ENCODE peak calls at places on chromosomes 1 and 21, in nine cellular contexts. J is upper lobe of right lung; T is ovary; E is AG04450; A is CD4-positive, alpha-beta T cell; X is neural progenitor cell; V is left ventricle myocardium inferior; Q is uterus; Z is caudate nucleus. D is an unnamed sample.
A peak's percentile ranks its signal among the peaks of the same experiment; 100 is the strongest.

GRCh38 chr1:195738971-195739650 is 869.1 kb downstream of the KCNT2 start:
- DNase-seq in Q (no peak), A (no peak), V (no peak), T (no peak), J (no peak), E (no peak), X (no peak), Z (no peak), D (no peak)

GRCh38 chr1:83999316-83999819 is 436 bp upstream of the TTLL7 start:
- DNase-seq in A (no peak), T (peak; percentile 57), J (peak; percentile 88), Z (peak; percentile 79), Q (peak; percentile 70), E (peak; percentile 37), V (peak; percentile 79), X (peak; percentile 94), D (peak; percentile 81)

GRCh38 chr1:222896630-222897526 is 82.0 kb downstream of the DISP1 start:
- DNase-seq in J (no peak), Z (no peak), V (no peak), A (no peak), Q (no peak), X (no peak), T (no peak), E (no peak), D (no peak)

GRCh38 chr1:24865587-24865986 is 64.5 kb downstream of the RUNX3 start:
- DNase-seq in J (no peak), V (no peak), A (no peak), E (no peak), T (no peak), Q (no peak), X (no peak), Z (no peak), D (no peak)

GRCh38 chr1:226400519-226401406 is 7.1 kb downstream of the PARP1 start:
- DNase-seq in Z (no peak), T (no peak), A (no peak), X (no peak), J (no peak), E (no peak), V (no peak), Q (no peak), D (no peak)

GRCh38 chr1:220876511-220877347 is 2.5 kb upstream of the HLX start:
- DNase-seq in T (no peak), Q (peak; percentile 49), V (no peak), X (peak; percentile 86), Z (no peak), A (no peak), J (peak; percentile 69), E (no peak), D (no peak)

GRCh38 chr1:7223334-7224080 is 438.3 kb downstream of the CAMTA1 start:
- DNase-seq in J (no peak), X (no peak), Q (no peak), V (no peak), Z (no peak), A (no peak), T (no peak), E (peak; percentile 72), D (no peak)

GRCh38 chr1:77416692-77417450 is 135.1 kb downstream of the AK5 start:
- DNase-seq in V (no peak), A (no peak), J (no peak), E (no peak), Q (no peak), T (no peak), Z (no peak), X (peak; percentile 31), D (no peak)

GRCh38 chr21:38619865-38620513 is 121.7 kb upstream of the ERG start:
- DNase-seq in Z (no peak), A (no peak), E (no peak), V (peak; percentile 64), Q (peak; percentile 53), X (no peak), J (no peak), T (peak; percentile 72), D (no peak)

GRCh38 chr1:230382060-230382491 is 44.1 kb downstream of the PGBD5 start:
- DNase-seq in T (no peak), Z (no peak), J (peak; percentile 71), E (no peak), Q (no peak), X (peak; percentile 53), V (no peak), A (no peak), D (no peak)

GRCh38 chr1:199851453-199851852 is 176.1 kb upstream of the NR5A2 start:
- DNase-seq in Z (no peak), Q (no peak), A (no peak), J (no peak), X (peak; percentile 17), E (no peak), T (no peak), V (no peak), D (no peak)

GRCh38 chr1:39539252-39539790 is 37.3 kb downstream of the PABPC4 start:
- DNase-seq in A (peak; percentile 16), J (peak; percentile 73), T (peak; percentile 75), Q (peak; percentile 75), Z (peak; percentile 53), E (peak; percentile 33), X (peak; percentile 86), V (peak; percentile 57), D (peak; percentile 75)

GRCh38 chr1:78092686-78093085 is 46.9 kb downstream of the GIPC2 start:
- DNase-seq in X (no peak), A (no peak), Z (no peak), T (no peak), V (no peak), J (no peak), E (no peak), Q (no peak), D (no peak)

DNA sequence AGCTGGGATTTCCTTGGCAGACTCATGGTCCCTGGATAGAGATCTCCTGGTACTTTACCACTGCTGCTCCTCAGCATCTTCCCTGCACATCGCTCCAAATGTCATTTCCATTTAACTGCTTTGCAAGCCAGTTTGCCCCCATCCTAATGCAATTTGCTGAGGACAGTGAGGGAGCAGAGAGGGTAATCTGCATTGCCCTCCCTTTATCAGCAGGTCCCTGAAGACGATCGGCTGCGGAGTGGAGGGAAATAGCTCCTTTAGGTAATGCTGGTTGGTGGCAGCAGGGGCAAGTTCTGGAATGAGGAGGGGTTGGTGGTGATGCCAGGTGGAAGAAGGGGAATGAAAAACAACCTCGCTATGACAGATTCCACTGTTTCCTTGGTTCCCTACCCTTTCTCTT is 2.6 kb downstream of the PLXNA2 start:
- DNase-seq in J (no peak), X (no peak), E (no peak), T (no peak), Z (no peak), A (no peak), V (no peak), Q (no peak), D (no peak)
- H3K27ac ChIP-seq in J (peak overlapping the region; percentile 88), X (no peak overlapping the region), E (no peak overlapping the region), T (peak overlapping the region; percentile 80), Z (peak overlapping the region; percentile 64), A (no peak overlapping the region), V (peak overlapping the region; percentile 95), Q (no peak overlapping the region), D (peak overlapping the region; percentile 91)

DNA sequence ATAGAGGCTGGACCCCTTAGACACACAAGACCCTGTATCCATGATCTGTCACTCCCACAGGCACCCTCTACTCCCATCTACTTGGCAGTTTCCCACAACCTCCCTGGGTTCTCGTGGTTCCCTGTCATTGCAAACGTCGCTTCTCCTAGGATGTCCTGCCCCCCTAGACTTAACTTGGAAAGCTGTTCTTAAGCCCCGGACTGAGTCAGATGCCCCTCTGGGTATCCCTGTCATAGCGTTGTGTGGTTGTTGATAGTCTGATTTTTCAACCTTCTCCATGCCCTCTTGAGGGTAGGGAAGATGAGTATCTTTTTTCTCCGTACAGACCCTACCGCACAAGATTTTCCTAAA is 11.8 kb downstream of the RCC1 start:
- DNase-seq in Z (no peak), J (no peak), V (no peak), E (no peak), A (no peak), Q (no peak), X (peak; percentile 29), T (no peak), D (no peak)
- H3K27ac ChIP-seq in Z (no peak overlapping the region), J (peak overlapping the region; percentile 78), V (peak overlapping the region; percentile 92), E (peak overlapping the region; percentile 61), A (no peak overlapping the region), Q (peak overlapping the region; percentile 85), X (no peak overlapping the region), T (peak overlapping the region; percentile 83), D (peak overlapping the region; percentile 87)

DNA sequence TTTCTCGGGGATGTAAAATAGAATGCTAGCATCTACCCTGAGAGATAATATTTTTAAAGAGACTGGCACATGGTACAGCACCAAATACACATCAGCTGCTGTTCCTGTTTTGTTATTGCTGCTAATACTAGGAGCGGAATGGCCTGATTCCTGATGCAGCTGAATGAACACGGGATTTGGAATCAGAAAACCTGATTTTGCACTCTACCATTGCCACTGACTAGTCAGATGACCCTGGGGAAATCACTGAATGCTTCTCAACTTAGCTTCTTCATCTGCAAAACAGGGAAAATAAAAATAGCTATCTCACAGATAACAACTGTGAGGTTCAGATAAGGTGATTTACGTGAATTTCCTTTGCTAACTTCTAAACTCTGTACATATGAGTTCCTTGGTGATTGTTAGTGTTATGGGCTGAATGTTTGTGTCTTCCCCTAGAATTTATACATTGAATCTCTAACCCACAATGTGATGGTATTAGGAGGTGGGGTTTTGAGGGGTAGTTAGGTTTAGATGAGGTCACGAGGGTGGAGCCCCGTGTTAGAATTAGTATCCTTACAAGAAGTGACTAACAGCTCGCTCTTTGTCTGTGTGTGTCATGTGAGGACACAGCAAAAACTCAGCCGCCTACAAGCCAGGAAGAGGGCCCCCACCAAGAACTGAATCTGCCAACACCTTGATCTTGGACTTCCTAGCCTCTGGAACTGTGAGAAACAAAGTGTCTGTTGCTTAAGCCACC is 24.9 kb upstream of the LRRC8C start:
- DNase-seq in A (peak; percentile 63), E (no peak), T (no peak), Q (peak; percentile 36), J (no peak), Z (no peak), V (peak; percentile 29), X (no peak), D (no peak)
- H3K27ac ChIP-seq in A (peak overlapping the region; percentile 91), E (no peak overlapping the region), T (no peak overlapping the region), Q (peak overlapping the region; percentile 32), J (peak overlapping the region; percentile 38), Z (no peak overlapping the region), V (peak overlapping the region; percentile 84), X (no peak overlapping the region), D (no peak overlapping the region)

DNA sequence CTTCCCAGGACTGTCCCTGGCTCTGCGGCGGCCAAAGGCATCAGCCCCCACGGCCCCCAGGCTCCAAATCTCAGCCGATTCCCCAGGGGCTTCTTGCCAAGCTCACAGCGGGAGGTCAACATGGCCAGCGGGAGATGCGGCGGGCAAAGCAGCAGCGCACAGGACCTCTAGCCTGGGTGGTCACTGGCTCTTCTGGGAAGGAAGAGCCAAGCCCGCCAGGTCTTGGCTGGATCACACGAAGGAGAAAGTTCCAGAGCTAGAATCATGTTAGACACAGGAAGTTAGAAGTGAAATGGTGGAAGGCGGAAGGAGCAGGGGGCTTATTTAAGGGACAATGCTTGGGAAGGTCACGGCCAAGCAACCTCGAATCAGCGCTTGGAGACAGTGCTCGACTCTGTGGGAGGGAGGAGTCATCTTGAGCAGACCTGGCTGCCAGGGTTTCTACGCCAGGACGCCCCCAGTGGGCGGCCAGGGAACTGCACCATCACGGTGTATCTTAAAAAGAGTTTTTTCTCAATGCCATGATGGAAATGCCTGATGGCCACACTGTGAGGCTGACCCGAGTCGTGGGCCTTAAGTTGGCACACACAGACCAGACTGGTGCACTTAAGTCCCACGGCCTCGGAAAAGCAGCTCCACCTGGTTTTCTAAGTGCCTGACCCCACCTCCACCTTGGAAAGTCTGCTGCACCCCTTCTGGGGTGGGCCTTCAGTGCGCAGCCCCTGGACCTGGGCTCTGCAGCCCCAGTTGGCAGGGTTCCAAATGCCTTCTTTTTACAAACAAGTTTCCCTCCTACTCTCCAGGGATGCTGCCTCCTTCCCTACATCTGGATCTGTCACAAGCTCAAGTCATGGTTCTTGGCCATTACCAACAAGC is 29.3 kb downstream of the SLC66A1 start:
- DNase-seq in X (peak; percentile 82), J (peak; percentile 83), A (peak; percentile 71), V (peak; percentile 55), T (peak; percentile 75), Z (no peak), Q (peak; percentile 77), E (peak; percentile 33), D (peak; percentile 67)
- H3K27ac ChIP-seq in X (no peak overlapping the region), J (no peak overlapping the region), A (no peak overlapping the region), V (peak overlapping the region; percentile 44), T (peak overlapping the region; percentile 61), Z (no peak overlapping the region), Q (peak overlapping the region; percentile 53), E (no peak overlapping the region), D (no peak overlapping the region)

D was measured in dorsolateral prefrontal cortex.